ENCODE peak calls at places on chromosomes 4 and X, in seven cellular contexts. U, J, D, Y, Q, E and N are unnamed samples.

GRCh38 chrX:2512501-2512900 is 11.7 kb upstream of the DHRSX start:
- DNase-seq in U (no peak), J (no peak), D (no peak), Y (no peak), Q (no peak), E (no peak), N (no peak)

GRCh38 chr4:13908455-13908854 is 280.9 kb upstream of the BOD1L1 start:
- DNase-seq in U (no peak), J (no peak), D (no peak), Y (no peak), Q (no peak), E (no peak), N (no peak)

GRCh38 chr4:145929415-145930178 is 9.0 kb downstream of the ZNF827 start:
- DNase-seq in U (no peak), J (no peak), D (no peak), Y (no peak), Q (no peak), E (no peak), N (no peak)

GRCh38 chr4:173258866-173259265 is 75.3 kb downstream of the HMGB2 start:
- DNase-seq in U (no peak), J (no peak), D (no peak), Y (no peak), Q (no peak), E (no peak), N (no peak)

GRCh38 chr4:83189631-83190136 is 75.2 kb upstream of the PLAC8 start:
- DNase-seq in U (no peak), J (no peak), D (no peak), Y (no peak), Q (no peak), E (no peak), N (no peak)

GRCh38 chr4:121182296-121182695 is 18.2 kb upstream of the TNIP3 start:
- DNase-seq in U (no peak), J (no peak), D (peak; percentile 21), Y (no peak), Q (no peak), E (peak; percentile 55), N (peak; percentile 59)

GRCh38 chr4:66575024-66575696 is 904.9 kb upstream of the EPHA5 start:
- DNase-seq in U (no peak), J (no peak), D (no peak), Y (no peak), Q (no peak), E (peak; percentile 20), N (no peak)

GRCh38 chr4:114326358-114326757 is 272.2 kb upstream of the UGT8 start:
- DNase-seq in U (no peak), J (no peak), D (no peak), Y (no peak), Q (peak; percentile 72), E (no peak), N (no peak)

GRCh38 chr4:16029329-16029728 is 54.5 kb downstream of the PROM1 start:
- DNase-seq in U (no peak), J (no peak), D (no peak), Y (no peak), Q (peak; percentile 78), E (peak; percentile 75), N (no peak)